ENCODE peak calls at places on chromosomes 1 and 21, in four cellular contexts. B, X, Y and M are unnamed samples.
A peak's percentile ranks its signal among the peaks of the same experiment; 100 is the strongest.

GRCh38 chr1:44327679-44328491 is 27.2 kb downstream of the ERI3 start:
- DNase-seq in B (peak; percentile 31), Y (peak; percentile 86), X (peak; percentile 30), M (no peak)

GRCh38 chr1:54310439-54311328 is 95.5 kb downstream of the SSBP3 start:
- DNase-seq in X (peak; percentile 66), Y (peak; percentile 39), B (peak; percentile 84), M (no peak)

GRCh38 chr1:197435224-197435623 is 167.2 kb downstream of the CRB1 start:
- DNase-seq in Y (no peak), B (no peak), X (no peak), M (no peak)

GRCh38 chr1:33824321-33824720 is 39.6 kb upstream of the HMGB4 start:
- DNase-seq in X (no peak), Y (no peak), B (no peak), M (no peak)

GRCh38 chr1:200130552-200130951 is 103.0 kb downstream of the NR5A2 start:
- DNase-seq in X (no peak), B (no peak), Y (no peak), M (no peak)

GRCh38 chr1:236292425-236292824 is 10.7 kb upstream of the ERO1B start:
- DNase-seq in X (no peak), B (no peak), Y (no peak), M (no peak)

GRCh38 chr1:111847519-111847918 is 91.8 kb downstream of the DDX20 start:
- DNase-seq in Y (no peak), B (no peak), X (no peak), M (no peak)

GRCh38 chr1:245704765-245705164 is 550.0 kb downstream of the KIF26B start:
- DNase-seq in Y (no peak), B (no peak), X (no peak), M (no peak)

GRCh38 chr21:14523234-14523633 is 22.9 kb downstream of the SAMSN1 start:
- DNase-seq in X (no peak), B (no peak), Y (no peak), M (no peak)

GRCh38 chr1:45306319-45306718 is 20.4 kb upstream of the HPDL start:
- DNase-seq in Y (no peak), B (no peak), X (no peak), M (peak; percentile 69)

DNA sequence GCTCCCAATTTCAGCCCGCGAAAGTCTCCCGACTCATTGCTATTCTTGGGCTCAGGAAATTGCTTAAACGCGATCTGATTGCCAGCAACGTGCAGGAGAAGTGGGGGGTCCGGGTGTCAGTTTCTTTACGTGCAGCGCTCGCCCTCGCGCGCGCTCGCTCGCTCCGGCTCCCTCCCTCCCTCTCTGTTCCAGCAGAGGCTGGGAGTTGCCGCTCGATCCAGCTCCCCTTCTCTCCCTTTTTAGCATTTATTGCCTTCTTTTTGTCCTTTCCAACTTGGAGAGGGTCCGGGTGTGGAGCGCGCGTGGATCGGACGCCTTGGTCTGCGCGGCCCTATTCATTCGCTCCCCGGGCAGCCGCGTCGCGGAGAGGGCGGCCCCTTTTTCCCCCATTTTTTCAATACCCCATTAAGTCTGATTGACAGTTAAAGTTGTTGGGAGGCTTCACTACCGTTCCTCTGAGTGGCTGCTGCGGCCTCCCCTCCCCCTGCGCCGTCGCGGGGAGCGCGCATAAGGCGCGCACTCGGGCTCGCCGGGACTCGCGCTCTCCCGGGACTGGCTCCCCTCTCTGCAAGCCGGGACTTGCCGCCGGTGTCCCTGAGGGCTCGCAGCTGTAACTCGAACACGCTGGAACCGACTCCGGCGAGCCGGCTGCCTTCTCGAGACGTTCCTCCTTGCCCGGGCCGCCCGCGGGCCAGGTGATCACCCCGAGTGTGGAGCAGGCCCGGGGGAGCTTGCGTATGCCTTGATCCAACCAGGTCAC is at the start of gene DHRS3:
- DNase-seq in B (peak; percentile 80), X (peak; percentile 90), Y (peak; percentile 83), M (no peak)
- TF ChIP-seq NR2C2 in B (no peak), X (peak; percentile 58), Y (no peak), M (no peak)

GRCh38 chr1:47951026-47951425 is 46.2 kb downstream of the TRABD2B start:
- DNase-seq in Y (no peak), X (no peak), B (no peak), M (no peak)
- TF ChIP-seq NR2C2 in Y (no peak), X (no peak), B (no peak), M (no peak)

DNA sequence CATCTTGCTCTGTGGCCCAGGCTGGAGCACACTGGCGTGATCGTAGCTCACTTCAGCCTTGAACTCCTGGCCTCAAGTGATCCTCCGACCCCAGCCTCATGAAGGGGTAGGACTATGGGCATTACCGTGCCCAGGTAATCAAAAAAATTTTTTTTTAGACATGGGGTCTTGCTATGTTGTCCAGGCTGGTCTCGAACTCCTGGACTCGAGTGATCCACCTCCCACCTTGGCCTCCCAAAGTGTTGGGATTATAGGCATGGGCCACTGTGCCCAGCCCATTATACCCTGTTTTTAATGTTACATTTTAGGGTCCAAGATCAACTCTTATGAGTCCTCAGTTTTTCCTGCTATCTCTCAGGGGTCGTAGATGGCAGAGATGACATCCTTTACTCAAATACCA is 6.3 kb downstream of the MRAP start:
- DNase-seq in B (no peak), X (no peak), Y (no peak), M (no peak)
- TF ChIP-seq NR2C2 in B (no peak), X (no peak), Y (no peak), M (no peak)

DNA sequence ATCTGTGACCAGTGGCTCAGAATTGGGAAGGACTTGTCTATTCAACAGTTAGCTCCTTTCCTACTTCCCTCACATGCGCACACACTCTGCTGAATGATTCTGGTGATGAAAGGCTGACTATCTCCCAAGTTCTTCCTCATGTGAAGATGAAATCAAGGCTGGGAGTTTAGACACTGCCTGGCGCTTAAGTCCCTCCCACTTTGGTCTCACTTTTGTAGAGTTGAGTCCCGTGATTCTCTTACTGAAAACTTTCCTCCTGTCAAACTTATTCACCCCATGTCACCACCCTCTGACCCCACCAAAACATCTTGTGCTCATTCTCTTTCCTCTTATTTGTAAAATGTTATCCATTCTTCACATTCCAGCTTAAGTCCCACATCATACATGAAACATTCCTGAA is 8.4 kb upstream of the MRPS6 start:
- DNase-seq in X (no peak), Y (no peak), B (no peak), M (no peak)
- TF ChIP-seq NR2C2 in X (no peak), Y (no peak), B (no peak), M (no peak)